ENCODE peak calls at places on chromosomes 5 and 9, in six cellular contexts. D is psoas muscle; I is aorta; C is CD8-positive, alpha-beta memory T cell; T is neural progenitor cell; R is hepatocyte. O is an unnamed sample.

GRCh38 chr9:89872426-89872912 is 267.7 kb downstream of the GADD45G start:
- DNase-seq in I (no peak), T (no peak), C (no peak), D (no peak), R (no peak), O (no peak)

GRCh38 chr9:109934499-109935214 is 154.7 kb downstream of the PALM2AKAP2 start:
- DNase-seq in C (no peak), I (no peak), D (no peak), R (no peak), T (no peak), O (no peak)

GRCh38 chr9:2126331-2126789 is 111.2 kb downstream of the SMARCA2 start:
- DNase-seq in T (no peak), D (peak; percentile 21), C (no peak), R (no peak), I (peak; percentile 62), O (no peak)

GRCh38 chr5:116454417-116454927 is 120.2 kb downstream of the SEMA6A start:
- DNase-seq in C (no peak), R (peak; percentile 53), D (no peak), I (peak; percentile 48), T (peak; percentile 69), O (no peak)

GRCh38 chr9:69919461-69920061 is 98.9 kb downstream of the CFAP95 start:
- DNase-seq in T (peak; percentile 78), C (peak; percentile 32), R (peak; percentile 77), D (no peak), I (no peak), O (no peak)

GRCh38 chr9:72278959-72279358 is 86.0 kb downstream of the ZFAND5 start:
- DNase-seq in I (no peak), C (no peak), R (no peak), D (no peak), T (no peak), O (no peak)

GRCh38 chr9:127450170-127450830 is 906 bp downstream of the RPL12 start:
- DNase-seq in D (peak; percentile 36), R (peak; percentile 60), C (peak; percentile 17), T (peak; percentile 27), I (no peak), O (no peak)

GRCh38 chr5:59099270-59099994 is 516.6 kb downstream of the RAB3C start:
- DNase-seq in T (no peak), R (peak; percentile 43), I (no peak), C (peak; percentile 16), D (no peak), O (no peak)

GRCh38 chr5:142600092-142600491 is 85.8 kb downstream of the FGF1 start:
- DNase-seq in I (no peak), R (no peak), C (no peak), T (no peak), D (no peak), O (no peak)

GRCh38 chr9:130741831-130742449 is 48.4 kb downstream of the EXOSC2 start:
- DNase-seq in D (no peak), R (no peak), I (no peak), C (no peak), T (no peak), O (no peak)

GRCh38 chr5:163658702-163659567 is 153.5 kb downstream of the MAT2B start:
- DNase-seq in C (no peak), D (no peak), I (no peak), T (no peak), R (no peak), O (no peak)

GRCh38 chr9:114216976-114217375 is 61.6 kb downstream of the COL27A1 start:
- DNase-seq in I (no peak), R (no peak), D (no peak), T (no peak), C (no peak), O (no peak)

GRCh38 chr9:137689745-137690529 is 71.1 kb downstream of the EHMT1 start:
- DNase-seq in I (no peak), C (no peak), T (no peak), D (no peak), R (peak; percentile 69), O (no peak)

GRCh38 chr9:82532504-82532903 is 530.4 kb downstream of the RASEF start:
- DNase-seq in D (no peak), C (no peak), T (no peak), R (no peak), I (no peak), O (no peak)

GRCh38 chr5:172714491-172715420 is 56.2 kb downstream of the DUSP1 start:
- DNase-seq in T (peak; percentile 82), D (peak; percentile 81), R (peak; percentile 84), I (peak; percentile 93), C (peak; percentile 59), O (peak; percentile 84)

GRCh38 chr9:137109250-137110146 is 5.0 kb downstream of the DPP7 start:
- DNase-seq in I (no peak), T (no peak), R (no peak), C (no peak), D (no peak), O (no peak)

GRCh38 chr9:1276474-1276873 is 226.3 kb downstream of the DMRT2 start:
- DNase-seq in D (no peak), R (no peak), C (no peak), I (no peak), T (no peak), O (no peak)

GRCh38 chr5:120463991-120464626 is at the start of gene PRR16:
- DNase-seq in D (peak; percentile 69), C (no peak), I (peak; percentile 69), R (peak; percentile 85), T (peak; percentile 89), O (peak; percentile 69)

GRCh38 chr5:132254321-132254977 is 3.0 kb upstream of the PDLIM4 start:
- DNase-seq in R (no peak), D (peak; percentile 33), C (no peak), I (peak; percentile 80), T (no peak), O (peak; percentile 76)

GRCh38 chr9:13279284-13280162 is at the start of gene MPDZ:
- DNase-seq in D (peak; percentile 70), I (peak; percentile 72), C (no peak), R (peak; percentile 89), T (peak; percentile 89), O (peak; percentile 73)

GRCh38 chr9:124011460-124012301 is at the start of gene LHX2:
- DNase-seq in I (no peak), C (no peak), R (peak; percentile 81), T (peak; percentile 98), D (peak; percentile 51), O (peak; percentile 80)

GRCh38 chr9:72960446-72960845 is 7.6 kb upstream of the ALDH1A1 start:
- DNase-seq in C (no peak), D (no peak), R (no peak), I (no peak), T (no peak), O (no peak)

GRCh38 chr9:114278881-114279570 is 43.9 kb upstream of the ORM1 start:
- DNase-seq in I (peak; percentile 88), C (no peak), D (no peak), T (no peak), R (no peak), O (no peak)

GRCh38 chr9:114339130-114339908 is 9.7 kb downstream of the ORM2 start:
- DNase-seq in D (peak; percentile 44), C (peak; percentile 49), T (peak; percentile 71), I (peak; percentile 66), R (peak; percentile 60), O (peak; percentile 48)

GRCh38 chr5:36624277-36624676 is 17.9 kb downstream of the SLC1A3 start:
- DNase-seq in C (no peak), D (peak; percentile 43), R (no peak), T (no peak), I (no peak), O (no peak)

GRCh38 chr5:37249820-37250175 is 622 bp upstream of the CPLANE1 start:
- DNase-seq in C (no peak), R (no peak), I (no peak), D (no peak), T (no peak), O (no peak)

GRCh38 chr9:33852216-33852826 is 35.4 kb downstream of the UBE2R2 start:
- DNase-seq in T (peak; percentile 59), D (peak; percentile 56), R (peak; percentile 61), C (peak; percentile 42), I (peak; percentile 76), O (peak; percentile 80)

GRCh38 chr9:78074385-78075291 is 43.0 kb upstream of the GNAQ start:
- DNase-seq in I (no peak), R (no peak), D (no peak), C (peak; percentile 44), T (no peak), O (no peak)

GRCh38 chr9:129714393-129715051 is 38.3 kb downstream of the PTGES start:
- DNase-seq in T (no peak), D (no peak), C (no peak), R (peak; percentile 46), I (peak; percentile 81), O (no peak)
- H3K4me1 ChIP-seq in T (peaks cover 28% of the 10 kb centered on the region), D (no peaks in the 10 kb centered on the region), C (peaks cover 18% of the 10 kb centered on the region), R (peaks cover 18% of the 10 kb centered on the region), I (peaks cover 4% of the 10 kb centered on the region), O (peaks cover 19% of the 10 kb centered on the region)

DNA sequence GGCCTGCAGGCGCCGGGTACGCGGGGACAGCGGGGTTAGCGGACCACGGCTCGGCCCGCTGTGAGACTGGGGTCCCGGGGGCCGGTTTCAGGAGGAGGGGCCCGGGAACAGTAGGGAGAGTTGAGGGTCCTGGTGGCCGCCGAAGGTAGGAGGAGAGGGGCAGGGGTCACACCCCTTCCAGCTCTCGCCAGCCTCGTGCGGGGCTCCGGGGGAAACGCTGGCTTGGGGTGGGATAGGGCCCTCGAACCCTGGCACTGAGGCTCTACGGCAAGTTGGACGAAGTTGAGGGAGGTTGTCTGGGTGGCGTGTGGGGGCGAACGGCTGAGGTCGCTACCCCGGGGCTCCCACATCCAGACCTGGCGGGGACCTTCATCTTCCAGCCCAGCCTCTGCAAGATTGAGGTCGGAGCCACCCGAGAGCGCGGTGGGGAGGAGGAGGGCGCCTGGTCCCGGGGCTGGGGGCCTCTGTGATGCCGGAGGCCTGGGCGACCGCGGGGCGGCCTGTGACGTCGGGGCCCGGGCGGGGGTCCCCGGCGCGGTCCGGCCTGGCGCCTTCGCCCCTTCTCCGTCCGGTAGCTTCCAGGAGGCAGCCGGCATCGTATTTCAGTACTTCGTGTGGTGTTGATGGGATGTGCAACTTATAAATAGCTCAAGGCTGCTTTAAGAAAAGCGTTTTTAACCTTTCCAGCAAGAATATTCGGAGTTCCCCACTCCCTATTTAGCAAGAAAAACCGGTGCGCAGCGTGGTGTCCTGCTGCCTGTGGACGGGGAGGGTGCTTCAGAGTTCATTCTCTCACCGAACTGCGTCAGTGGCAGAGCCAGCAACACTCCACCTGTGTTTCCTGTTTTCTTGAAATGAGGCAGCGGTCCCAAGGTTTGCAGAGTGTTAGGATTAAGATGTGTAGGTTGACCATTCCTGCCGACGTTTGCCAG is 910 bp downstream of the HABP4 start:
- DNase-seq in C (peak; percentile 64), D (peak; percentile 19), T (peak; percentile 59), R (peak; percentile 57), I (peak; percentile 51), O (peak; percentile 17)
- H3K27ac ChIP-seq in C (peak overlapping the region; percentile 57), D (peak overlapping the region; percentile 84), T (peak overlapping the region; percentile 55), R (peak overlapping the region; percentile 88), I (peak overlapping the region; percentile 99), O (peak overlapping the region; percentile 94)

DNA sequence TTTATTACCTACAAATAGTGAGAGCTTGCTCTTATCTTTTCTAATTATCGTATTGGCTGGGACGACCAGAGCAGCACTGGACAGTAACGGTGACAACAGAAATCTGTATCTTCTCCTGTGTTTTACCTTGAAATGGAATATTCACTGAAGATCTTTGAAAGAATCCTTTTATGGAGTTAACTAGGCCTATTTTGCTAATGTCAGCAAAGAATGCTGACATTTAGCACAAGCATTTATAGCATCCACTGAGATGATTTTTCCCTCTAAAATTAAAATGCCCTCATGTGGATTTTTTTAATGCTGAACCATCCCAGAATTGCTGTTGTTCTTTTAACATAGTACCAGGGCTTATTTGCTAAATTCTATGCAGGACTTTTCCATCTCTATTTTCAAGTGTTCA is 59.4 kb downstream of the ROR2 start:
- DNase-seq in R (no peak), T (no peak), C (no peak), D (no peak), I (no peak), O (no peak)
- H3K4me1 ChIP-seq in R (peaks cover 50% of the 10 kb centered on the region), T (peaks cover 52% of the 10 kb centered on the region), C (no peaks in the 10 kb centered on the region), D (no peaks in the 10 kb centered on the region), I (no peaks in the 10 kb centered on the region), O (no peaks in the 10 kb centered on the region)

GRCh38 chr5:143674469-143674786 is 137.5 kb upstream of the HMHB1 start:
- DNase-seq in T (no peak), I (no peak), C (no peak), R (no peak), D (no peak), O (no peak)
- H3K27ac ChIP-seq in T (no peak overlapping the region), I (no peak overlapping the region), C (no peak overlapping the region), R (no peak overlapping the region), D (no peak overlapping the region), O (no peak overlapping the region)

O was measured in heart right ventricle.